ENCODE peak calls at places on chromosomes 5 and 9, in five cellular contexts. G is H1, O is neuronal stem cell, S is IMR-90, Z is keratinocyte. H is an unnamed sample.

GRCh38 chr9:33517373-33517772 is 6.7 kb upstream of the ANKRD18B start:
- DNase-seq in O (no peak), Z (no peak), S (peak), G (no peak), H (peak)

GRCh38 chr9:107446491-107446890 is 43.1 kb downstream of the KLF4 start:
- DNase-seq in S (no peak), G (no peak), O (no peak), Z (no peak), H (no peak)

GRCh38 chr5:57576317-57576716 is 93.7 kb upstream of the ACTBL2 start:
- DNase-seq in G (no peak), S (no peak), O (no peak), Z (no peak), H (no peak)

GRCh38 chr5:132253452-132254320 is 3.8 kb upstream of the PDLIM4 start:
- DNase-seq in O (no peak), Z (no peak), S (no peak), G (no peak), H (no peak)

GRCh38 chr9:136525841-136526499 is 19.9 kb downstream of the NOTCH1 start:
- DNase-seq in S (no peak), G (no peak), O (no peak), Z (no peak), H (no peak)

GRCh38 chr5:69484891-69485290 is 7.7 kb upstream of the OCLN start:
- DNase-seq in Z (no peak), O (no peak), G (no peak), S (peak), H (peak)

GRCh38 chr9:74478606-74479005 is 18.5 kb upstream of the RORB start:
- DNase-seq in Z (no peak), S (no peak), O (no peak), G (no peak), H (no peak)

GRCh38 chr9:109192732-109193361 is 25.8 kb upstream of the FRRS1L start:
- DNase-seq in Z (no peak), G (peak), S (peak), O (peak), H (no peak)

GRCh38 chr5:78920604-78921003 is 64.5 kb downstream of the ARSB start:
- DNase-seq in G (no peak), Z (no peak), S (peak), O (no peak), H (peak)

GRCh38 chr9:134522502-134522848 is 119.1 kb upstream of the COL5A1 start:
- DNase-seq in S (no peak), Z (no peak), O (no peak), G (no peak), H (no peak)

GRCh38 chr5:151741678-151742423 is 16.6 kb downstream of the ATOX1 start:
- DNase-seq in Z (peak), S (peak), O (no peak), G (no peak), H (peak)

GRCh38 chr9:87710448-87710847 is 15.5 kb upstream of the CTSL start:
- DNase-seq in O (no peak), G (no peak), S (no peak), Z (no peak), H (no peak)

GRCh38 chr5:172140120-172140519 is 47.9 kb downstream of the STK10 start:
- DNase-seq in O (no peak), Z (no peak), G (no peak), S (no peak), H (no peak)

GRCh38 chr9:101443358-101443757 is 7.8 kb upstream of the ALDOB start:
- DNase-seq in O (no peak), S (no peak), Z (no peak), G (no peak), H (no peak)

GRCh38 chr5:176553260-176554085 is 4.3 kb downstream of the CDHR2 start:
- DNase-seq in Z (peak), G (no peak), S (no peak), O (no peak), H (no peak)

GRCh38 chr5:100827481-100827889 is 75.6 kb downstream of the ST8SIA4 start:
- DNase-seq in O (no peak), S (no peak), Z (no peak), G (no peak), H (no peak)

GRCh38 chr5:157574456-157575095 is 999 bp downstream of the ADAM19 start:
- DNase-seq in S (peak), Z (no peak), O (no peak), G (no peak), H (no peak)

GRCh38 chr5:17794201-17794600 is 159.9 kb downstream of the TAF11L14 start:
- DNase-seq in Z (no peak), G (no peak), O (no peak), S (no peak), H (no peak)

GRCh38 chr9:129254566-129255287 is 76.7 kb upstream of the IER5L start:
- DNase-seq in G (no peak), O (no peak), Z (no peak), S (no peak), H (no peak)

GRCh38 chr9:129256959-129257713 is 79.1 kb upstream of the IER5L start:
- DNase-seq in S (no peak), Z (no peak), O (no peak), G (no peak), H (no peak)

GRCh38 chr9:129258823-129259301 is 80.8 kb upstream of the IER5L start:
- DNase-seq in Z (no peak), O (no peak), S (no peak), G (no peak), H (no peak)

GRCh38 chr9:129259373-129259772 is 81.3 kb upstream of the IER5L start:
- DNase-seq in O (no peak), Z (no peak), S (no peak), G (no peak), H (no peak)

GRCh38 chr9:129258124-129258822 is 80.2 kb upstream of the IER5L start:
- DNase-seq in O (peak), G (peak), Z (peak), S (peak), H (peak)
- H2AFZ ChIP-seq in O (peak), G (peak), Z (peak), S (peak), H (peak)

GRCh38 chr5:115168829-115169391 is 798 bp downstream of the TRIM36 start:
- DNase-seq in G (peak), S (no peak), Z (no peak), O (peak), H (no peak)

GRCh38 chr5:115169392-115170127 is at the start of gene TRIM36:
- DNase-seq in O (peak), G (peak), S (peak), Z (peak), H (peak)

GRCh38 chr5:115166744-115167393 is 2.8 kb downstream of the TRIM36 start:
- DNase-seq in O (no peak), S (no peak), G (no peak), Z (no peak), H (no peak)

GRCh38 chr5:115170924-115171510 is 1.3 kb upstream of the TRIM36 start:
- DNase-seq in G (no peak), Z (no peak), S (no peak), O (no peak), H (no peak)

GRCh38 chr5:115170128-115170923 is 618 bp upstream of the TRIM36 start:
- DNase-seq in O (no peak), S (peak), Z (no peak), G (peak), H (no peak)
- H2AFZ ChIP-seq in O (peak), S (peak), Z (peak), G (peak), H (peak)

GRCh38 chr5:64958757-64959391 is 190.1 kb downstream of the CWC27 start:
- DNase-seq in S (peak), Z (no peak), O (no peak), G (no peak), H (peak)
- H2AFZ ChIP-seq in S (no peak), Z (no peak), O (no peak), G (no peak), H (no peak)

GRCh38 chr5:180889366-180889765 is 9.6 kb upstream of the BTNL8 start:
- DNase-seq in G (no peak), Z (no peak), O (no peak), S (no peak), H (no peak)
- H2AFZ ChIP-seq in G (no peak), Z (no peak), O (no peak), S (no peak), H (no peak)

DNA sequence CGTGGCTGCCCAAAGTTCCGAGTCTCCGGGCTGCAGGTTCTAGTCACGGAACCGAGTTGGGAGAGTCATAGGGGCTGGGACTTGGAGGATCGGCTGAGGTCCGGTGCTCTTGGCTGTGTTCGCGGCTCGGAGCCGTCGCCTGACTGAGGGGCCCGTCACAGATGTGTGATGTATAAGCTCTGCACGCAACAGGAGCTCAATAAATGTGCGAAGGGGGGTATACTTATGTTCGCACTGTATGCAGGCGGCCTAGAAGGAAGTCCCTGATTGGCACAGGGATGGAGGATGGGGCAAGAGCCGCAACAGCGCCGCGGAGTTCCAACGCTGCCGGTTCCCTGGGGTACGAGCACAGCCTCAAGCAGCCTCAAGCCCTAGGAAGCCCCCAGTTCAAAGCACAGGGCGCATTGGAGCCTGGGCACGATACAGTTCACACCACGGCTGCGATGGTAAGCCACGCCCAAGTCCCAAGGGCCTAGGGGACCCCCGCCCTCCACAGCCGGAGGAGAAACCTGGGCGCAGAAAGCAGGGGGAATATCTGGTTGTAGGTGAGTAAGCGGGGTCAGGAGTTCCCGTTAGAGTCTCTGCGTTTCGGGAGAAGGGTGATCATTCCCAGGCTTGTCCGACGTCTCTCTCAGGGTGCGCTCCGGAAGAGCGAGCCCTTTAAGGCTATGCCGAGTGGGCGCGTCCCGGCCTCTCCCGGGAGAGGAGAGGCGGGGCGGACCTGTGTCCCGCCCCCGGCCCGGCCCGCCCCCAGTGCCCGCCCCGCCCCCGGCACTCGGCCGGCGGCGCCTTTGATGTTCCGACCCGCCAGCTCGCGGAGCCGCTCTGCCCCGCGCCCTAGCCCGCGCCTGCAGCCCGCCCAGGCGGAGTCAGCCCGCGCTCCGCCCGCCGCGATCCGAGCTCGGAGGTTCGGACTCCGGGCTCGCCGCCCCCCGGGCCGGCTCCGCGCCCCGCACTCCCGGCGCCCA is at the start of gene TCF7:
- DNase-seq in G (peak), Z (peak), O (peak), S (peak), H (peak)
- H2AFZ ChIP-seq in G (peak), Z (peak), O (peak), S (peak), H (peak)

GRCh38 chr5:135031146-135031812 is 2.7 kb downstream of the PITX1 start:
- DNase-seq in Z (no peak), O (no peak), S (peak), G (peak), H (no peak)
- H2AFZ ChIP-seq in Z (peak), O (no peak), S (peak), G (no peak), H (no peak)

GRCh38 chr9:21969011-21969935 is 24.9 kb downstream of the CDKN2A start:
- DNase-seq in S (no peak), Z (no peak), G (no peak), O (peak), H (no peak)

GRCh38 chr9:21967707-21968106 is 26.5 kb downstream of the CDKN2A start:
- DNase-seq in G (no peak), S (no peak), O (no peak), Z (no peak), H (no peak)

GRCh38 chr9:21970001-21970799 is 24.0 kb downstream of the CDKN2A start:
- DNase-seq in S (no peak), O (peak), G (peak), Z (no peak), H (no peak)

GRCh38 chr9:21967169-21967568 is 27.0 kb downstream of the CDKN2A start:
- DNase-seq in O (no peak), G (no peak), S (no peak), Z (no peak), H (no peak)

GRCh38 chr9:21968331-21969010 is 25.7 kb downstream of the CDKN2A start:
- DNase-seq in S (no peak), G (peak), Z (no peak), O (peak), H (no peak)
- H2AFZ ChIP-seq in S (peak), G (no peak), Z (no peak), O (peak), H (no peak)

GRCh38 chr5:91154338-91154737 is 228.8 kb downstream of the ARRDC3 start:
- DNase-seq in S (no peak), G (no peak), Z (no peak), O (no peak), H (no peak)

GRCh38 chr5:91150636-91151035 is 232.5 kb downstream of the ARRDC3 start:
- DNase-seq in O (no peak), Z (no peak), S (no peak), G (no peak), H (no peak)

GRCh38 chr5:91150189-91150588 is 232.9 kb downstream of the ARRDC3 start:
- DNase-seq in Z (no peak), S (no peak), G (no peak), O (no peak), H (no peak)

GRCh38 chr5:91155238-91155637 is 227.9 kb downstream of the ARRDC3 start:
- DNase-seq in Z (no peak), O (no peak), S (no peak), G (no peak), H (no peak)

DNA sequence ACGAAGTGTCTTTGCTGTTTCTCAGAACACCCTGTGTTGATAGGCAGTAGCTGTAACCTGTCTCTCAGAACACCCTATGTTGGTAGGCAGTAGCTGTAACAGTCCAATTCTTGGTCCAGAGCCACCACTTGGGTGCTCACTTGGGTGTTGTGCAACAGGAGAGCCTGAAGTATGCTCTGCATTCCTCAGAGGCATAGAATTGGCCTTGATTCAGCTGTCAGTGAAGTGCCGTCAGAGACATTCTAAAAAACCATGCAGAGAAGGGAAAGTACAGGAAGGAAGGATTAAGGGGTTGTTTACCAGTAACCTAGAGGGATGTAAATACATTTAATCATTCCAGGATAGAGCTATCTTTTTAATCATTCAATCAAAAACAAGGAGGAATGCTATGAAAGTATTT is 231.2 kb downstream of the ARRDC3 start:
- DNase-seq in S (peak), Z (no peak), O (no peak), G (no peak), H (peak)
- H2AFZ ChIP-seq in S (no peak), Z (no peak), O (no peak), G (no peak), H (no peak)

H was measured in astrocyte.